ENCODE peak calls at places on chromosome 11, in ten cellular contexts. Y is stimulated activated CD4-positive, alpha-beta T cell treated with anti-CD3 and anti-CD28 coated beads, Interleukin-2, amount 100 ng/mL, for 48 hours; T is kidney glomerular epithelial cell; N is cardiac fibroblast; U is astrocyte of the spinal cord; O is CD4-positive, alpha-beta memory T cell; F is RPMI7951; K is psoas muscle; H is HS-5; X is GM19239. Q is an unnamed sample.

GRCh38 chr11:126318642-126319373 is 14.9 kb downstream of the DCPS start:
- DNase-seq in T (peak), Y (no peak), H (no peak), F (peak), N (peak), O (no peak), X (peak), U (peak), K (no peak), Q (peak)

GRCh38 chr11:117421471-117421870 is 93.8 kb downstream of the CEP164 start:
- DNase-seq in T (no peak), O (no peak), N (no peak), Y (no peak), F (no peak), X (no peak), H (no peak), U (no peak), K (no peak), Q (no peak)

GRCh38 chr11:18853086-18853720 is 61.6 kb upstream of the PTPN5 start:
- DNase-seq in N (peak), F (peak), X (no peak), K (no peak), Y (no peak), H (no peak), T (peak), O (no peak), U (peak), Q (peak)

GRCh38 chr11:55707029-55707428 is 45.0 kb downstream of the OR4C6 start:
- DNase-seq in X (no peak), F (peak), U (peak), H (no peak), O (no peak), K (no peak), Y (no peak), T (peak), N (peak), Q (peak)

GRCh38 chr11:96614101-96614500 is 224.3 kb downstream of the JRKL start:
- DNase-seq in K (no peak), H (no peak), F (no peak), Y (no peak), O (no peak), T (no peak), X (no peak), N (no peak), U (no peak), Q (no peak)

GRCh38 chr11:9264381-9265210 is 554 bp downstream of the DENND5A start:
- DNase-seq in K (peak), T (peak), N (peak), X (peak), F (peak), H (peak), Y (peak), O (peak), U (peak), Q (no peak)

GRCh38 chr11:40321537-40321936 is 1137.9 kb downstream of the LRRC4C start:
- DNase-seq in X (no peak), O (no peak), T (no peak), K (no peak), H (no peak), Y (no peak), N (no peak), F (no peak), U (no peak), Q (no peak)

GRCh38 chr11:106152824-106153223 is 75.4 kb downstream of the AASDHPPT start:
- DNase-seq in T (no peak), H (no peak), U (peak), X (no peak), K (no peak), F (peak), O (no peak), Y (no peak), N (no peak), Q (no peak)

GRCh38 chr11:1202776-1203504 is 19.9 kb upstream of the MUC5B start:
- DNase-seq in X (peak), T (peak), O (peak), N (peak), H (no peak), U (peak), F (peak), K (peak), Y (peak), Q (peak)

GRCh38 chr11:129703846-129704245 is 111.8 kb upstream of the TMEM45B start:
- DNase-seq in T (no peak), K (no peak), O (no peak), U (no peak), X (no peak), H (no peak), Y (no peak), N (peak), F (peak), Q (no peak)

GRCh38 chr11:10303558-10304363 is 1.1 kb upstream of the ADM start:
- DNase-seq in U (peak), N (peak), O (peak), X (no peak), H (peak), F (peak), T (peak), K (peak), Y (no peak), Q (peak)

GRCh38 chr11:23310276-23310675 is 450.0 kb upstream of the CCDC179 start:
- DNase-seq in T (peak), N (peak), Y (no peak), U (peak), X (no peak), H (no peak), K (no peak), F (peak), O (no peak), Q (no peak)

GRCh38 chr11:2797181-2797711 is 88.3 kb downstream of the CDKN1C start:
- DNase-seq in T (no peak), N (no peak), O (no peak), Y (no peak), K (peak), X (no peak), H (no peak), U (no peak), F (no peak), Q (no peak)

GRCh38 chr11:129117595-129118350 is 74.4 kb downstream of the ARHGAP32 start:
- DNase-seq in T (peak), F (peak), K (no peak), Y (peak), H (peak), N (peak), U (peak), O (peak), X (peak), Q (peak)

GRCh38 chr11:726278-726915 is 20.4 kb downstream of the EPS8L2 start:
- DNase-seq in Y (no peak), F (no peak), H (no peak), T (no peak), O (peak), U (peak), N (no peak), X (no peak), K (peak), Q (no peak)

GRCh38 chr11:67613960-67614715 is 7.4 kb downstream of the NDUFV1 start:
- DNase-seq in X (peak), T (peak), Y (peak), H (no peak), O (peak), N (peak), K (peak), F (peak), U (peak), Q (no peak)

GRCh38 chr11:116641561-116642045 is 131.2 kb downstream of the BUD13 start:
- DNase-seq in K (no peak), N (peak), O (no peak), T (no peak), F (no peak), U (peak), H (no peak), Y (peak), X (peak), Q (peak)

GRCh38 chr11:2550606-2550970 is 105.8 kb downstream of the KCNQ1 start:
- DNase-seq in T (no peak), N (no peak), O (no peak), Y (no peak), U (no peak), K (peak), H (no peak), X (no peak), F (no peak), Q (no peak)

GRCh38 chr11:82936261-82936660 is 34.7 kb downstream of the DDIAS start:
- DNase-seq in K (no peak), H (no peak), U (peak), X (no peak), Y (no peak), F (no peak), N (peak), T (no peak), O (no peak), Q (no peak)

GRCh38 chr11:92838655-92839334 is 130.7 kb upstream of the MTNR1B start:
- DNase-seq in T (no peak), O (no peak), N (no peak), H (no peak), F (no peak), X (no peak), Y (no peak), K (no peak), U (no peak), Q (no peak)

GRCh38 chr11:15923169-15923568 is 433.2 kb downstream of the SOX6 start:
- DNase-seq in O (no peak), F (no peak), H (no peak), U (no peak), T (peak), K (no peak), N (no peak), Y (no peak), X (no peak), Q (no peak)

GRCh38 chr11:110217478-110217877 is 78.9 kb downstream of the RDX start:
- DNase-seq in N (no peak), F (no peak), T (no peak), K (no peak), U (no peak), X (no peak), Y (no peak), O (no peak), H (no peak), Q (no peak)

GRCh38 chr11:8989411-8989810 is 14.4 kb downstream of the NRIP3 start:
- DNase-seq in Y (no peak), X (no peak), N (peak), F (peak), K (no peak), U (peak), T (no peak), H (peak), O (no peak), Q (peak)

Q was measured in A172.